ENCODE peak calls at places on chromosomes 7 and 10, in eight cellular contexts. One of them, this sample, is unnamed.

GRCh38 chr10:48365668-48366067 is 59.2 kb downstream of the MAPK8 start:
- DNase-seq in NCI-H1417 treated with DMSO at 0.1 percent for 48 hours: no peak
- DNase-seq in neural progenitor cell: no peak
- DNase-seq in omental fat pad: no peak
- DNase-seq in GM03348: no peak
- DNase-seq in kidney epithelial cell: no peak
- DNase-seq in effector memory CD8-positive, alpha-beta T cell: no peak
- DNase-seq in GDM1: no peak
- DNase-seq in this sample: no peak

GRCh38 chr10:12221323-12222298 is 25.6 kb downstream of the CDC123 start:
- DNase-seq in NCI-H1417 treated with DMSO at 0.1 percent for 48 hours: no peak
- DNase-seq in neural progenitor cell: no peak
- DNase-seq in omental fat pad: no peak
- DNase-seq in GM03348: no peak
- DNase-seq in kidney epithelial cell: no peak
- DNase-seq in effector memory CD8-positive, alpha-beta T cell: no peak
- DNase-seq in GDM1: no peak
- DNase-seq in this sample: peak

GRCh38 chr10:62047240-62047897 is 145.9 kb downstream of the ARID5B start:
- DNase-seq in NCI-H1417 treated with DMSO at 0.1 percent for 48 hours: no peak
- DNase-seq in neural progenitor cell: no peak
- DNase-seq in omental fat pad: no peak
- DNase-seq in GM03348: no peak
- DNase-seq in kidney epithelial cell: no peak
- DNase-seq in effector memory CD8-positive, alpha-beta T cell: no peak
- DNase-seq in GDM1: no peak
- DNase-seq in this sample: no peak

GRCh38 chr10:33136271-33136670 is 178.2 kb upstream of the ITGB1 start:
- DNase-seq in NCI-H1417 treated with DMSO at 0.1 percent for 48 hours: no peak
- DNase-seq in neural progenitor cell: no peak
- DNase-seq in omental fat pad: no peak
- DNase-seq in GM03348: no peak
- DNase-seq in kidney epithelial cell: peak
- DNase-seq in effector memory CD8-positive, alpha-beta T cell: no peak
- DNase-seq in GDM1: no peak
- DNase-seq in this sample: peak

GRCh38 chr7:15972767-15973362 is 286.4 kb upstream of the MEOX2 start:
- DNase-seq in NCI-H1417 treated with DMSO at 0.1 percent for 48 hours: no peak
- DNase-seq in neural progenitor cell: no peak
- DNase-seq in omental fat pad: no peak
- DNase-seq in GM03348: peak
- DNase-seq in kidney epithelial cell: no peak
- DNase-seq in effector memory CD8-positive, alpha-beta T cell: no peak
- DNase-seq in GDM1: no peak
- DNase-seq in this sample: no peak

GRCh38 chr7:146926833-146927232 is 810.2 kb downstream of the CNTNAP2 start:
- DNase-seq in NCI-H1417 treated with DMSO at 0.1 percent for 48 hours: no peak
- DNase-seq in neural progenitor cell: no peak
- DNase-seq in omental fat pad: no peak
- DNase-seq in GM03348: peak
- DNase-seq in kidney epithelial cell: no peak
- DNase-seq in effector memory CD8-positive, alpha-beta T cell: no peak
- DNase-seq in GDM1: no peak
- DNase-seq in this sample: no peak

GRCh38 chr10:6176691-6177231 is 26.0 kb upstream of the PFKFB3 start:
- DNase-seq in NCI-H1417 treated with DMSO at 0.1 percent for 48 hours: no peak
- DNase-seq in neural progenitor cell: no peak
- DNase-seq in omental fat pad: no peak
- DNase-seq in GM03348: no peak
- DNase-seq in kidney epithelial cell: no peak
- DNase-seq in effector memory CD8-positive, alpha-beta T cell: no peak
- DNase-seq in GDM1: no peak
- DNase-seq in this sample: no peak

GRCh38 chr7:34823650-34824258 is 165.7 kb downstream of the NPSR1 start:
- DNase-seq in NCI-H1417 treated with DMSO at 0.1 percent for 48 hours: no peak
- DNase-seq in neural progenitor cell: peak
- DNase-seq in omental fat pad: peak
- DNase-seq in GM03348: peak
- DNase-seq in kidney epithelial cell: no peak
- DNase-seq in effector memory CD8-positive, alpha-beta T cell: peak
- DNase-seq in GDM1: no peak
- DNase-seq in this sample: peak

GRCh38 chr10:80416401-80417098 is 8.2 kb downstream of the PRXL2A start:
- DNase-seq in NCI-H1417 treated with DMSO at 0.1 percent for 48 hours: no peak
- DNase-seq in neural progenitor cell: peak
- DNase-seq in omental fat pad: no peak
- DNase-seq in GM03348: no peak
- DNase-seq in kidney epithelial cell: no peak
- DNase-seq in effector memory CD8-positive, alpha-beta T cell: no peak
- DNase-seq in GDM1: no peak
- DNase-seq in this sample: no peak

GRCh38 chr10:33157108-33157507 is 177.4 kb downstream of the NRP1 start:
- DNase-seq in NCI-H1417 treated with DMSO at 0.1 percent for 48 hours: no peak
- DNase-seq in neural progenitor cell: no peak
- DNase-seq in omental fat pad: no peak
- DNase-seq in GM03348: peak
- DNase-seq in kidney epithelial cell: no peak
- DNase-seq in effector memory CD8-positive, alpha-beta T cell: no peak
- DNase-seq in GDM1: no peak
- DNase-seq in this sample: no peak

GRCh38 chr10:58399410-58399809 is 14.2 kb downstream of the TFAM start:
- DNase-seq in NCI-H1417 treated with DMSO at 0.1 percent for 48 hours: no peak
- DNase-seq in neural progenitor cell: no peak
- DNase-seq in omental fat pad: no peak
- DNase-seq in GM03348: peak
- DNase-seq in kidney epithelial cell: no peak
- DNase-seq in effector memory CD8-positive, alpha-beta T cell: no peak
- DNase-seq in GDM1: no peak
- DNase-seq in this sample: no peak

GRCh38 chr7:1936531-1937251 is 266.6 kb downstream of the ELFN1 start:
- DNase-seq in NCI-H1417 treated with DMSO at 0.1 percent for 48 hours: no peak
- DNase-seq in neural progenitor cell: no peak
- DNase-seq in omental fat pad: no peak
- DNase-seq in GM03348: no peak
- DNase-seq in kidney epithelial cell: no peak
- DNase-seq in effector memory CD8-positive, alpha-beta T cell: no peak
- DNase-seq in GDM1: no peak
- DNase-seq in this sample: no peak

GRCh38 chr7:39709768-39710291 is 86.5 kb downstream of the RALA start:
- DNase-seq in NCI-H1417 treated with DMSO at 0.1 percent for 48 hours: no peak
- DNase-seq in neural progenitor cell: peak
- DNase-seq in omental fat pad: no peak
- DNase-seq in GM03348: peak
- DNase-seq in kidney epithelial cell: no peak
- DNase-seq in effector memory CD8-positive, alpha-beta T cell: no peak
- DNase-seq in GDM1: no peak
- DNase-seq in this sample: no peak

GRCh38 chr10:77245953-77246352 is 391.7 kb downstream of the KCNMA1 start:
- DNase-seq in NCI-H1417 treated with DMSO at 0.1 percent for 48 hours: no peak
- DNase-seq in neural progenitor cell: no peak
- DNase-seq in omental fat pad: no peak
- DNase-seq in GM03348: peak
- DNase-seq in kidney epithelial cell: no peak
- DNase-seq in effector memory CD8-positive, alpha-beta T cell: no peak
- DNase-seq in GDM1: no peak
- DNase-seq in this sample: no peak

GRCh38 chr7:50628469-50629084 is 63.4 kb upstream of the DDC start:
- DNase-seq in NCI-H1417 treated with DMSO at 0.1 percent for 48 hours: no peak
- DNase-seq in neural progenitor cell: peak
- DNase-seq in omental fat pad: no peak
- DNase-seq in GM03348: no peak
- DNase-seq in kidney epithelial cell: no peak
- DNase-seq in effector memory CD8-positive, alpha-beta T cell: no peak
- DNase-seq in GDM1: no peak
- DNase-seq in this sample: no peak

GRCh38 chr7:74718336-74718735 is 55.5 kb upstream of the NCF1 start:
- DNase-seq in NCI-H1417 treated with DMSO at 0.1 percent for 48 hours: no peak
- DNase-seq in neural progenitor cell: no peak
- DNase-seq in omental fat pad: no peak
- DNase-seq in GM03348: peak
- DNase-seq in kidney epithelial cell: no peak
- DNase-seq in effector memory CD8-positive, alpha-beta T cell: no peak
- DNase-seq in GDM1: no peak
- DNase-seq in this sample: no peak

GRCh38 chr10:18601321-18601720 is 50.1 kb downstream of the NSUN6 start:
- DNase-seq in NCI-H1417 treated with DMSO at 0.1 percent for 48 hours: no peak
- DNase-seq in neural progenitor cell: no peak
- DNase-seq in omental fat pad: no peak
- DNase-seq in GM03348: no peak
- DNase-seq in kidney epithelial cell: no peak
- DNase-seq in effector memory CD8-positive, alpha-beta T cell: no peak
- DNase-seq in GDM1: no peak
- DNase-seq in this sample: no peak

GRCh38 chr7:88141025-88141424 is 78.8 kb downstream of the SRI start:
- DNase-seq in NCI-H1417 treated with DMSO at 0.1 percent for 48 hours: no peak
- DNase-seq in neural progenitor cell: peak
- DNase-seq in omental fat pad: no peak
- DNase-seq in GM03348: no peak
- DNase-seq in kidney epithelial cell: peak
- DNase-seq in effector memory CD8-positive, alpha-beta T cell: no peak
- DNase-seq in GDM1: no peak
- DNase-seq in this sample: peak

GRCh38 chr7:88480901-88481300 is 174.2 kb upstream of the STEAP4 start:
- DNase-seq in NCI-H1417 treated with DMSO at 0.1 percent for 48 hours: no peak
- DNase-seq in neural progenitor cell: no peak
- DNase-seq in omental fat pad: no peak
- DNase-seq in GM03348: no peak
- DNase-seq in kidney epithelial cell: peak
- DNase-seq in effector memory CD8-positive, alpha-beta T cell: no peak
- DNase-seq in GDM1: no peak
- DNase-seq in this sample: no peak

GRCh38 chr10:103547391-103547946 is 54.0 kb downstream of the NEURL1 start:
- DNase-seq in NCI-H1417 treated with DMSO at 0.1 percent for 48 hours: no peak
- DNase-seq in neural progenitor cell: no peak
- DNase-seq in omental fat pad: no peak
- DNase-seq in GM03348: no peak
- DNase-seq in kidney epithelial cell: no peak
- DNase-seq in effector memory CD8-positive, alpha-beta T cell: no peak
- DNase-seq in GDM1: no peak
- DNase-seq in this sample: no peak

GRCh38 chr7:24700446-24701044 is 56.7 kb downstream of the GSDME start:
- DNase-seq in NCI-H1417 treated with DMSO at 0.1 percent for 48 hours: no peak
- DNase-seq in neural progenitor cell: peak
- DNase-seq in omental fat pad: no peak
- DNase-seq in GM03348: no peak
- DNase-seq in kidney epithelial cell: no peak
- DNase-seq in effector memory CD8-positive, alpha-beta T cell: no peak
- DNase-seq in GDM1: no peak
- DNase-seq in this sample: no peak

GRCh38 chr10:110353244-110354119 is 48.8 kb upstream of the SMNDC1 start:
- DNase-seq in NCI-H1417 treated with DMSO at 0.1 percent for 48 hours: no peak
- DNase-seq in neural progenitor cell: peak
- DNase-seq in omental fat pad: no peak
- DNase-seq in GM03348: peak
- DNase-seq in kidney epithelial cell: no peak
- DNase-seq in effector memory CD8-positive, alpha-beta T cell: peak
- DNase-seq in GDM1: no peak
- DNase-seq in this sample: no peak

GRCh38 chr7:115087437-115087836 is 165.5 kb downstream of the MDFIC start:
- DNase-seq in NCI-H1417 treated with DMSO at 0.1 percent for 48 hours: no peak
- DNase-seq in neural progenitor cell: no peak
- DNase-seq in omental fat pad: no peak
- DNase-seq in GM03348: peak
- DNase-seq in kidney epithelial cell: peak
- DNase-seq in effector memory CD8-positive, alpha-beta T cell: no peak
- DNase-seq in GDM1: no peak
- DNase-seq in this sample: no peak

GRCh38 chr10:132588301-132589013 is 50.9 kb downstream of the INPP5A start:
- DNase-seq in NCI-H1417 treated with DMSO at 0.1 percent for 48 hours: no peak
- DNase-seq in neural progenitor cell: no peak
- DNase-seq in omental fat pad: no peak
- DNase-seq in GM03348: peak
- DNase-seq in kidney epithelial cell: no peak
- DNase-seq in effector memory CD8-positive, alpha-beta T cell: no peak
- DNase-seq in GDM1: peak
- DNase-seq in this sample: no peak

GRCh38 chr10:71677261-71677660 is 42.3 kb downstream of the C10orf105 start:
- DNase-seq in NCI-H1417 treated with DMSO at 0.1 percent for 48 hours: no peak
- DNase-seq in neural progenitor cell: no peak
- DNase-seq in omental fat pad: no peak
- DNase-seq in GM03348: no peak
- DNase-seq in kidney epithelial cell: no peak
- DNase-seq in effector memory CD8-positive, alpha-beta T cell: no peak
- DNase-seq in GDM1: no peak
- DNase-seq in this sample: no peak

GRCh38 chr10:14382022-14382421 is 51.3 kb upstream of the FRMD4A start:
- DNase-seq in NCI-H1417 treated with DMSO at 0.1 percent for 48 hours: no peak
- DNase-seq in neural progenitor cell: no peak
- DNase-seq in omental fat pad: no peak
- DNase-seq in GM03348: no peak
- DNase-seq in kidney epithelial cell: peak
- DNase-seq in effector memory CD8-positive, alpha-beta T cell: no peak
- DNase-seq in GDM1: no peak
- DNase-seq in this sample: no peak

GRCh38 chr10:128025437-128025836 is 100.8 kb downstream of the MKI67 start:
- DNase-seq in NCI-H1417 treated with DMSO at 0.1 percent for 48 hours: no peak
- DNase-seq in neural progenitor cell: no peak
- DNase-seq in omental fat pad: no peak
- DNase-seq in GM03348: no peak
- DNase-seq in kidney epithelial cell: no peak
- DNase-seq in effector memory CD8-positive, alpha-beta T cell: no peak
- DNase-seq in GDM1: no peak
- DNase-seq in this sample: no peak

GRCh38 chr10:6399241-6399701 is 180.8 kb downstream of the PRKCQ start:
- DNase-seq in NCI-H1417 treated with DMSO at 0.1 percent for 48 hours: no peak
- DNase-seq in neural progenitor cell: no peak
- DNase-seq in omental fat pad: no peak
- DNase-seq in GM03348: no peak
- DNase-seq in kidney epithelial cell: no peak
- DNase-seq in effector memory CD8-positive, alpha-beta T cell: no peak
- DNase-seq in GDM1: peak
- DNase-seq in this sample: no peak

GRCh38 chr10:11685787-11686218 is 56.4 kb upstream of the ECHDC3 start:
- DNase-seq in NCI-H1417 treated with DMSO at 0.1 percent for 48 hours: no peak
- DNase-seq in neural progenitor cell: no peak
- DNase-seq in omental fat pad: no peak
- DNase-seq in GM03348: no peak
- DNase-seq in kidney epithelial cell: peak
- DNase-seq in effector memory CD8-positive, alpha-beta T cell: no peak
- DNase-seq in GDM1: peak
- DNase-seq in this sample: peak

GRCh38 chr7:74203157-74203556 is 6.6 kb upstream of the LAT2 start:
- DNase-seq in NCI-H1417 treated with DMSO at 0.1 percent for 48 hours: no peak
- DNase-seq in neural progenitor cell: peak
- DNase-seq in omental fat pad: no peak
- DNase-seq in GM03348: peak
- DNase-seq in kidney epithelial cell: no peak
- DNase-seq in effector memory CD8-positive, alpha-beta T cell: no peak
- DNase-seq in GDM1: peak
- DNase-seq in this sample: peak

GRCh38 chr10:115566867-115567266 is 473.7 kb downstream of the ATRNL1 start:
- DNase-seq in NCI-H1417 treated with DMSO at 0.1 percent for 48 hours: peak
- DNase-seq in neural progenitor cell: no peak
- DNase-seq in omental fat pad: no peak
- DNase-seq in GM03348: no peak
- DNase-seq in kidney epithelial cell: no peak
- DNase-seq in effector memory CD8-positive, alpha-beta T cell: no peak
- DNase-seq in GDM1: no peak
- DNase-seq in this sample: no peak

GRCh38 chr7:76142861-76143260 is 58.8 kb upstream of the SRRM3 start:
- DNase-seq in NCI-H1417 treated with DMSO at 0.1 percent for 48 hours: no peak
- DNase-seq in neural progenitor cell: no peak
- DNase-seq in omental fat pad: no peak
- DNase-seq in GM03348: no peak
- DNase-seq in kidney epithelial cell: no peak
- DNase-seq in effector memory CD8-positive, alpha-beta T cell: no peak
- DNase-seq in GDM1: no peak
- DNase-seq in this sample: no peak

GRCh38 chr7:44633254-44634186 is 27.1 kb downstream of the OGDH start:
- DNase-seq in NCI-H1417 treated with DMSO at 0.1 percent for 48 hours: no peak
- DNase-seq in neural progenitor cell: no peak
- DNase-seq in omental fat pad: no peak
- DNase-seq in GM03348: peak
- DNase-seq in kidney epithelial cell: peak
- DNase-seq in effector memory CD8-positive, alpha-beta T cell: peak
- DNase-seq in GDM1: no peak
- DNase-seq in this sample: peak

GRCh38 chr10:95346715-95347401 is 56.1 kb upstream of the PDLIM1 start:
- DNase-seq in NCI-H1417 treated with DMSO at 0.1 percent for 48 hours: no peak
- DNase-seq in neural progenitor cell: peak
- DNase-seq in omental fat pad: no peak
- DNase-seq in GM03348: no peak
- DNase-seq in kidney epithelial cell: peak
- DNase-seq in effector memory CD8-positive, alpha-beta T cell: no peak
- DNase-seq in GDM1: no peak
- DNase-seq in this sample: no peak

This sample was measured in small intestine.